ENCODE peak calls at places on chromosomes 3 and 15, in ten cellular contexts. T is HuH-7.5, K is H9, R is Right ventricle myocardium superior, E is T follicular helper cell, Z is B cell, N is left ventricle myocardium inferior, H is GM12892, A is psoas muscle, Q is GM10248. U is an unnamed sample.
A peak's percentile ranks its signal among the peaks of the same experiment; 100 is the strongest.

GRCh38 chr3:47283596-47284364 is 1.0 kb downstream of the KLHL18 start:
- DNase-seq in H (no peak), T (no peak), A (peak; percentile 23), Q (no peak), K (peak; percentile 62), N (no peak), Z (no peak), R (peak; percentile 47), E (no peak), U (peak; percentile 37)

GRCh38 chr3:157527471-157527881 is 24.3 kb upstream of the VEPH1 start:
- DNase-seq in Q (no peak), A (no peak), K (no peak), R (no peak), N (no peak), E (no peak), T (no peak), Z (no peak), H (no peak), U (no peak)

GRCh38 chr15:36544518-36545383 is 34.7 kb upstream of the CDIN1 start:
- DNase-seq in H (no peak), K (no peak), Q (no peak), N (no peak), E (no peak), Z (no peak), R (no peak), T (no peak), A (no peak), U (no peak)

GRCh38 chr3:187062526-187063177 is 76.6 kb downstream of the RPL39L start:
- DNase-seq in E (no peak), T (no peak), R (no peak), N (no peak), A (no peak), H (no peak), Z (no peak), Q (no peak), K (no peak), U (no peak)

GRCh38 chr15:70741677-70742293 is 21.6 kb downstream of the UACA start:
- DNase-seq in H (no peak), A (no peak), Z (no peak), N (no peak), T (no peak), Q (no peak), K (no peak), E (no peak), R (no peak), U (no peak)

GRCh38 chr3:188244395-188244861 is 90.5 kb downstream of the LPP start:
- DNase-seq in R (no peak), Z (peak; percentile 16), A (no peak), N (no peak), T (no peak), K (no peak), H (no peak), Q (no peak), E (no peak), U (no peak)

GRCh38 chr3:50648297-50648696 is 26.4 kb upstream of the DOCK3 start:
- DNase-seq in Q (no peak), A (no peak), H (no peak), E (no peak), N (no peak), R (no peak), T (no peak), Z (no peak), K (peak; percentile 57), U (no peak)

GRCh38 chr3:152376351-152377183 is 107.8 kb downstream of the MBNL1 start:
- DNase-seq in A (no peak), H (peak; percentile 7), T (no peak), K (no peak), Z (peak; percentile 35), Q (peak; percentile 24), N (no peak), E (no peak), R (peak; percentile 29), U (peak; percentile 95)

GRCh38 chr15:67176195-67176971 is 78.1 kb downstream of the AAGAB start:
- DNase-seq in Z (no peak), E (no peak), A (peak; percentile 60), R (peak; percentile 80), N (peak; percentile 68), H (no peak), Q (no peak), K (no peak), T (no peak), U (no peak)

GRCh38 chr15:25689592-25689991 is 173.5 kb downstream of the ATP10A start:
- DNase-seq in N (no peak), Q (no peak), Z (no peak), T (no peak), K (peak; percentile 61), A (no peak), E (no peak), H (no peak), R (no peak), U (no peak)

GRCh38 chr3:16329792-16330061 is 64.7 kb downstream of the OXNAD1 start:
- DNase-seq in K (no peak), Q (no peak), A (no peak), N (no peak), T (no peak), Z (no peak), R (no peak), H (no peak), E (no peak), U (no peak)

GRCh38 chr3:107938128-107938527 is 152.7 kb downstream of the CD47 start:
- DNase-seq in E (no peak), K (peak; percentile 33), H (no peak), Z (no peak), N (no peak), R (peak; percentile 50), Q (no peak), A (no peak), T (no peak), U (peak; percentile 9)

U was measured in RPMI8226.